ENCODE peak calls at places on chromosomes 5 and 9, in six cellular contexts. C, T, U, O, P and J are unnamed samples.

GRCh38 chr5:135242021-135242480 is 157.0 kb downstream of the MACROH2A1 start:
- DNase-seq in C (no peak), T (no peak), U (peak; percentile 28), O (peak; percentile 63), P (no peak), J (no peak)

GRCh38 chr9:102445181-102445747 is 549.9 kb upstream of the CYLC2 start:
- DNase-seq in C (no peak), T (no peak), U (no peak), O (no peak), P (no peak), J (no peak)

GRCh38 chr5:97046270-97046982 is 96.0 kb downstream of the LIX1 start:
- DNase-seq in C (no peak), T (no peak), U (no peak), O (no peak), P (no peak), J (no peak)

GRCh38 chr5:40441733-40442132 is 238.0 kb upstream of the PTGER4 start:
- DNase-seq in C (no peak), T (no peak), U (no peak), O (no peak), P (no peak), J (peak; percentile 9)

GRCh38 chr9:137406876-137407589 is 15.9 kb downstream of the EXD3 start:
- DNase-seq in C (peak; percentile 78), T (peak; percentile 77), U (peak; percentile 94), O (no peak), P (no peak), J (peak; percentile 79)

GRCh38 chr5:179700401-179700918 is 1.7 kb downstream of the CANX start:
- DNase-seq in C (no peak), T (no peak), U (no peak), O (no peak), P (no peak), J (no peak)

GRCh38 chr9:120904061-120904998 is 22.3 kb downstream of the TRAF1 start:
- DNase-seq in C (no peak), T (no peak), U (no peak), O (no peak), P (no peak), J (no peak)

GRCh38 chr5:78320461-78320860 is 26.0 kb upstream of the AP3B1 start:
- DNase-seq in C (no peak), T (no peak), U (no peak), O (no peak), P (peak; percentile 26), J (no peak)

GRCh38 chr5:25754895-25755294 is 1110.1 kb upstream of the CDH10 start:
- DNase-seq in C (no peak), T (peak; percentile 23), U (no peak), O (no peak), P (no peak), J (no peak)

GRCh38 chr9:117485176-117485575 is 70.3 kb upstream of the ASTN2 start:
- DNase-seq in C (no peak), T (no peak), U (peak; percentile 65), O (no peak), P (no peak), J (no peak)

GRCh38 chr5:14347522-14347921 is 204.4 kb downstream of the TRIO start:
- DNase-seq in C (no peak), T (no peak), U (no peak), O (no peak), P (no peak), J (no peak)

DNA sequence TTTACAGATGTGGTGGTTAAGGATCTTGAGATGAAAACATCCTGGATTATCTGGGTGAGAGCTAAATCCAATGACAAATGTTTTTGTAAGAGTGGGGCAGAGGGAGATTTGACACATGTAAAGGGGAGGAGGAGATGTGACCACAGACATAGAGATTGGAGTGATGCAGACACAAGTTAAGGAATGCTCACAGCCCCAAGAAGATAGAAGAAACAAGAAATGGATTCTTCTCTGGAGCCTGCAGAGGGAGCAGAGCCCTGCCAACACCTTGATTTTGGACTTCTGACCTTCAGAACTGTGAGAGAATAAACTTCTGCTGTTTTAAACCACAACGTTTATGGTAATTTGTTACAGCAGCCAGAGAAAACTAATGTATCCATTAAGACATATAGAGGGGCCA is 21.7 kb downstream of the ITGA2 start:
- DNase-seq in C (no peak), T (no peak), U (no peak), O (no peak), P (no peak), J (no peak)
- H3K4me3 ChIP-seq in C (no peak overlapping the region), T (no peak overlapping the region), U (no peak overlapping the region), O (no peak overlapping the region), P (no peak overlapping the region), J (no peak overlapping the region)

GRCh38 chr5:157322581-157322980 is 56.7 kb downstream of the CYFIP2 start:
- DNase-seq in C (no peak), T (no peak), U (no peak), O (no peak), P (no peak), J (no peak)

GRCh38 chr5:157327771-157328170 is 61.8 kb downstream of the CYFIP2 start:
- DNase-seq in C (no peak), T (no peak), U (no peak), O (no peak), P (no peak), J (no peak)

GRCh38 chr5:157326440-157327023 is 60.6 kb downstream of the CYFIP2 start:
- DNase-seq in C (no peak), T (no peak), U (no peak), O (no peak), P (no peak), J (no peak)

GRCh38 chr5:157323107-157323706 is 57.3 kb downstream of the CYFIP2 start:
- DNase-seq in C (no peak), T (no peak), U (peak; percentile 80), O (no peak), P (no peak), J (no peak)

GRCh38 chr5:157324237-157324636 is 58.3 kb downstream of the CYFIP2 start:
- DNase-seq in C (no peak), T (no peak), U (peak; percentile 79), O (no peak), P (no peak), J (no peak)
- H3K27ac ChIP-seq in C (no peak overlapping the region), T (no peak overlapping the region), U (no peak overlapping the region), O (no peak overlapping the region), P (no peak overlapping the region), J (no peak overlapping the region)

GRCh38 chr9:114930063-114930812 is at the start of gene TNFSF8:
- DNase-seq in C (peak; percentile 18), T (no peak), U (no peak), O (peak; percentile 54), P (no peak), J (no peak)
- H3K4me3 ChIP-seq in C (no peak within 1 kb of the TSS), T (peak within 1 kb of the TSS; percentile 65), U (no peak within 1 kb of the TSS), O (peak within 1 kb of the TSS; percentile 36), P (no peak within 1 kb of the TSS), J (no peak within 1 kb of the TSS)

GRCh38 chr5:16791036-16791705 is 144.9 kb downstream of the MYO10 start:
- DNase-seq in C (no peak), T (peak; percentile 58), U (no peak), O (no peak), P (no peak), J (no peak)
- H3K27ac ChIP-seq in C (no peak overlapping the region), T (no peak overlapping the region), U (no peak overlapping the region), O (peak overlapping the region; percentile 34), P (no peak overlapping the region), J (no peak overlapping the region)

GRCh38 chr5:72314571-72315172 is 5.4 kb downstream of the MRPS27 start:
- DNase-seq in C (peak; percentile 67), T (no peak), U (no peak), O (no peak), P (peak; percentile 47), J (peak; percentile 63)

GRCh38 chr5:72307968-72308852 is 11.8 kb downstream of the MRPS27 start:
- DNase-seq in C (peak; percentile 97), T (peak; percentile 90), U (peak; percentile 97), O (peak; percentile 98), P (peak; percentile 94), J (peak; percentile 97)

GRCh38 chr5:72305194-72306142 is 14.6 kb downstream of the MRPS27 start:
- DNase-seq in C (no peak), T (no peak), U (no peak), O (no peak), P (no peak), J (no peak)

GRCh38 chr5:72307573-72307967 is 12.5 kb downstream of the MRPS27 start:
- DNase-seq in C (no peak), T (no peak), U (no peak), O (no peak), P (no peak), J (no peak)

GRCh38 chr5:72308853-72309191 is 11.2 kb downstream of the MRPS27 start:
- DNase-seq in C (no peak), T (no peak), U (peak; percentile 48), O (no peak), P (no peak), J (no peak)
- H3K4me3 ChIP-seq in C (no peak overlapping the region), T (no peak overlapping the region), U (peak overlapping the region; percentile 80), O (peak overlapping the region; percentile 68), P (no peak overlapping the region), J (peak overlapping the region; percentile 75)

GRCh38 chr9:16986441-16987387 is 116.2 kb upstream of the BNC2 start:
- DNase-seq in C (no peak), T (no peak), U (no peak), O (no peak), P (peak; percentile 44), J (no peak)
- H3K27ac ChIP-seq in C (no peak overlapping the region), T (no peak overlapping the region), U (no peak overlapping the region), O (no peak overlapping the region), P (peak overlapping the region; percentile 97), J (no peak overlapping the region)

DNA sequence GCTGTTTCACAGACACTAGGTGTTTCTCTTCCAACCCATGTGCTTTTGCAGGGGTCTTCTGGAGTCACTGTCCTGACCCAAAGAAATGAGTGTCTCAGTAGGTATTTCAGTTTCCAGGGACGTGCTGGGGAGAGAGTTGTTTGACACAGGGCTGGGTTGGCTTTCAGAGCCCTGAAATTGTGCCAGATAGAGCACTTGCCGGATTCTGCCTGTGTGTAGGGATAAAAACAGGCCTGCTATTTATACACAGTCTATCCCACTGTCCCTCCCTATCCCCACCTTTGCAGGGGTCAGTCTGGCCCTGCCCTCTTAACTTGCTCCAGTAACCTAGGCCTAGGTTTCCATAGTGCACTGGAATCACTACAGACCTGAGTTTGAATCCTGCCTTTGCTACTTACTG is 979 bp upstream of the HBEGF start:
- DNase-seq in C (no peak), T (no peak), U (no peak), O (no peak), P (no peak), J (no peak)
- H3K4me3 ChIP-seq in C (no peak overlapping the region), T (no peak overlapping the region), U (peak overlapping the region; percentile 77), O (no peak overlapping the region), P (no peak overlapping the region), J (no peak overlapping the region)

GRCh38 chr5:169350759-169351240 is 49.9 kb upstream of the SLIT3 start:
- DNase-seq in C (no peak), T (no peak), U (no peak), O (no peak), P (peak; percentile 69), J (no peak)

GRCh38 chr5:169354263-169354662 is 53.3 kb upstream of the SLIT3 start:
- DNase-seq in C (no peak), T (no peak), U (no peak), O (no peak), P (no peak), J (no peak)

GRCh38 chr5:169347786-169348185 is 46.8 kb upstream of the SLIT3 start:
- DNase-seq in C (no peak), T (no peak), U (no peak), O (no peak), P (no peak), J (no peak)

GRCh38 chr5:169352901-169353300 is 52.0 kb upstream of the SLIT3 start:
- DNase-seq in C (no peak), T (no peak), U (no peak), O (no peak), P (no peak), J (no peak)

GRCh38 chr5:169350016-169350415 is 49.1 kb upstream of the SLIT3 start:
- DNase-seq in C (no peak), T (no peak), U (no peak), O (no peak), P (peak; percentile 18), J (no peak)
- H3K27ac ChIP-seq in C (no peak overlapping the region), T (no peak overlapping the region), U (no peak overlapping the region), O (no peak overlapping the region), P (no peak overlapping the region), J (no peak overlapping the region)